ENCODE peak calls at places on chromosomes 5 and 9, in four cellular contexts. V is tibial nerve, J is GM19239, W is NCI-H1105 treated with DMSO at 0.1 percent for 48 hours. C is an unnamed sample.

GRCh38 chr5:1436681-1437080 is 8.6 kb downstream of the SLC6A3 start:
- DNase-seq in W (no peak), J (no peak), V (no peak), C (no peak)

GRCh38 chr5:108619815-108620214 is 127.9 kb upstream of the FER start:
- DNase-seq in V (no peak), J (no peak), W (no peak), C (no peak)

GRCh38 chr9:137893670-137894069 is 16.1 kb downstream of the CACNA1B start:
- DNase-seq in V (no peak), J (no peak), W (no peak), C (no peak)

GRCh38 chr5:95715799-95716461 is 15.2 kb upstream of the RHOBTB3 start:
- DNase-seq in J (no peak), V (no peak), W (no peak), C (no peak)

GRCh38 chr5:178107889-178108288 is 5.4 kb upstream of the N4BP3 start:
- DNase-seq in W (no peak), J (no peak), V (no peak), C (no peak)

GRCh38 chr5:169303119-169303515 is 2.2 kb upstream of the SLIT3 start:
- DNase-seq in W (no peak), J (no peak), V (no peak), C (no peak)

GRCh38 chr9:95852059-95853032 is 23.1 kb upstream of the ERCC6L2 start:
- DNase-seq in W (peak), V (no peak), J (peak), C (peak)

GRCh38 chr9:87464110-87464991 is 33.3 kb upstream of the DAPK1 start:
- DNase-seq in V (peak), W (no peak), J (peak), C (no peak)

GRCh38 chr9:114906922-114907571 is 23.3 kb downstream of the TNFSF8 start:
- DNase-seq in J (no peak), V (no peak), W (peak), C (no peak)

GRCh38 chr5:36690041-36690941 is 83.9 kb downstream of the SLC1A3 start:
- DNase-seq in W (peak), J (peak), V (peak), C (peak)

GRCh38 chr5:178330791-178331404 is 98.3 kb upstream of the PHYKPL start:
- DNase-seq in V (no peak), J (no peak), W (no peak), C (no peak)

GRCh38 chr9:129232839-129233568 is 54.9 kb upstream of the IER5L start:
- DNase-seq in V (no peak), W (no peak), J (no peak), C (no peak)

GRCh38 chr5:179322071-179323025 is 22.9 kb downstream of the ADAMTS2 start:
- DNase-seq in J (no peak), W (no peak), V (no peak), C (no peak)

GRCh38 chr9:96344458-96345180 is 38.9 kb downstream of the SLC35D2 start:
- DNase-seq in J (no peak), V (peak), W (peak), C (no peak)

GRCh38 chr5:150458819-150459557 is 9.4 kb upstream of the RPS14 start:
- DNase-seq in V (peak), J (peak), W (peak), C (peak)

GRCh38 chr5:24385617-24386016 is 259.2 kb downstream of the CDH10 start:
- DNase-seq in J (no peak), W (no peak), V (no peak), C (no peak)

GRCh38 chr5:178940569-178941360 is at the start of gene ZNF454:
- DNase-seq in J (no peak), V (peak), W (peak), C (no peak)

C was measured in GM18507.